ENCODE peak calls at places on chromosomes 12 and 14, in ten cellular contexts. U, C, A, J, T, G, F, O, V and Q are unnamed samples.

GRCh38 chr12:121577443-121578180 is 3.2 kb downstream of the KDM2B start:
- DNase-seq in U (no peak), C (no peak), A (peak; percentile 34), J (no peak), T (no peak), G (no peak), F (no peak), O (no peak), V (no peak), Q (no peak)

GRCh38 chr14:69654109-69654508 is 42.7 kb downstream of the SUSD6 start:
- DNase-seq in U (no peak), C (no peak), A (no peak), J (no peak), T (peak; percentile 93), G (no peak), F (no peak), O (no peak), V (no peak), Q (no peak)

GRCh38 chr12:1628671-1629337 is at the start of gene WNT5B:
- DNase-seq in U (no peak), C (no peak), A (no peak), J (no peak), T (no peak), G (no peak), F (no peak), O (no peak), V (no peak), Q (no peak)

GRCh38 chr12:111031956-111032919 is 111.9 kb upstream of the MYL2 start:
- DNase-seq in U (no peak), C (no peak), A (no peak), J (no peak), T (no peak), G (no peak), F (no peak), O (no peak), V (no peak), Q (no peak)

GRCh38 chr12:92365333-92365732 is 219.7 kb upstream of the BTG1 start:
- DNase-seq in U (no peak), C (no peak), A (no peak), J (no peak), T (no peak), G (no peak), F (no peak), O (no peak), V (no peak), Q (no peak)

GRCh38 chr12:116497051-116497529 is 62.1 kb upstream of the MAP1LC3B2 start:
- DNase-seq in U (no peak), C (no peak), A (no peak), J (no peak), T (no peak), G (no peak), F (no peak), O (peak; percentile 43), V (no peak), Q (no peak)

GRCh38 chr12:60752589-60752988 is 1156.8 kb downstream of the SLC16A7 start:
- DNase-seq in U (no peak), C (no peak), A (no peak), J (no peak), T (no peak), G (no peak), F (no peak), O (no peak), V (no peak), Q (no peak)

GRCh38 chr14:90675399-90675798 is 140.8 kb downstream of the TTC7B start:
- DNase-seq in U (no peak), C (peak; percentile 75), A (no peak), J (peak; percentile 72), T (no peak), G (no peak), F (peak; percentile 25), O (peak; percentile 63), V (peak; percentile 97), Q (no peak)

GRCh38 chr12:68259318-68259940 is 6.0 kb upstream of the IL22 start:
- DNase-seq in U (peak; percentile 91), C (no peak), A (no peak), J (peak; percentile 68), T (peak; percentile 87), G (no peak), F (peak; percentile 89), O (no peak), V (no peak), Q (no peak)

GRCh38 chr14:68941820-68942219 is 37.3 kb downstream of the ACTN1 start:
- DNase-seq in U (peak; percentile 91), C (peak; percentile 85), A (no peak), J (peak; percentile 96), T (peak; percentile 98), G (no peak), F (peak; percentile 97), O (peak; percentile 47), V (no peak), Q (peak; percentile 49)

GRCh38 chr12:60394680-60395079 is 798.9 kb downstream of the SLC16A7 start:
- DNase-seq in U (peak; percentile 59), C (peak; percentile 55), A (no peak), J (peak; percentile 69), T (no peak), G (no peak), F (peak; percentile 54), O (no peak), V (no peak), Q (no peak)

GRCh38 chr12:42364692-42365091 is 38.7 kb downstream of the PPHLN1 start:
- DNase-seq in U (no peak), C (no peak), A (no peak), J (no peak), T (no peak), G (no peak), F (no peak), O (no peak), V (no peak), Q (no peak)

GRCh38 chr12:51371295-51371953 is 19.8 kb downstream of the GALNT6 start:
- DNase-seq in U (peak; percentile 93), C (peak; percentile 98), A (peak; percentile 72), J (peak; percentile 93), T (peak; percentile 98), G (no peak), F (peak; percentile 95), O (peak; percentile 75), V (no peak), Q (no peak)